ENCODE peak calls at places on chromosomes 3 and 15, in five cellular contexts. B, H, F, L and T are unnamed samples.
A peak's percentile ranks its signal among the peaks of the same experiment; 100 is the strongest.

GRCh38 chr3:139677341-139678155 is at the start of gene NMNAT3:
- DNase-seq in L (peak; percentile 91), F (no peak), H (peak; percentile 69), B (no peak), T (no peak)

GRCh38 chr3:116028157-116028556 is 404.8 kb downstream of the GAP43 start:
- DNase-seq in H (no peak), L (no peak), F (no peak), B (no peak), T (no peak)

GRCh38 chr15:65305776-65306175 is 1.3 kb downstream of the RNU5B-1 start:
- DNase-seq in F (no peak), B (no peak), L (no peak), H (no peak), T (no peak)

GRCh38 chr3:50068134-50068533 is 20.6 kb upstream of the RBM5 start:
- DNase-seq in B (no peak), F (no peak), H (no peak), L (no peak), T (no peak)

GRCh38 chr3:27633224-27633545 is 88.9 kb downstream of the EOMES start:
- DNase-seq in B (no peak), F (no peak), H (no peak), L (no peak), T (no peak)

GRCh38 chr15:66580643-66581042 is 14.8 kb upstream of the LCTL start:
- DNase-seq in F (no peak), B (no peak), H (no peak), L (no peak), T (no peak)

GRCh38 chr3:42302924-42303634 is 37.1 kb upstream of the CCK start:
- DNase-seq in L (no peak), F (no peak), H (no peak), B (peak; percentile 9), T (no peak)

GRCh38 chr3:52059781-52060180 is 3.4 kb upstream of the DUSP7 start:
- DNase-seq in H (no peak), F (no peak), B (no peak), L (no peak), T (no peak)

GRCh38 chr3:189962466-189962865 is 158.2 kb downstream of the P3H2 start:
- DNase-seq in H (no peak), F (no peak), B (no peak), L (no peak), T (no peak)

GRCh38 chr3:69585472-69585871 is 153.8 kb upstream of the MITF start:
- DNase-seq in H (no peak), F (no peak), L (no peak), B (no peak), T (no peak)

GRCh38 chr15:25054329-25054728 is 99.5 kb downstream of the SNRPN start:
- DNase-seq in B (no peak), H (peak; percentile 9), F (no peak), L (no peak), T (no peak)

GRCh38 chr3:42819351-42819965 is 10.2 kb downstream of the ACKR2 start:
- DNase-seq in B (no peak), L (peak; percentile 74), H (no peak), F (no peak), T (no peak)

GRCh38 chr3:155147588-155147987 is 67.5 kb downstream of the MME start:
- DNase-seq in F (no peak), H (no peak), B (no peak), L (no peak), T (no peak)

GRCh38 chr3:141663993-141664392 is 74.1 kb upstream of the RNF7 start:
- DNase-seq in L (peak; percentile 69), F (no peak), H (no peak), B (no peak), T (no peak)

GRCh38 chr15:42082832-42083604 is 11.3 kb downstream of the PLA2G4D start:
- DNase-seq in L (peak; percentile 46), F (no peak), B (no peak), H (no peak), T (no peak)

GRCh38 chr3:126835472-126836219 is 131.6 kb downstream of the CHCHD6 start:
- DNase-seq in H (no peak), B (no peak), F (peak; percentile 37), L (peak; percentile 72), T (peak; percentile 6)

GRCh38 chr3:52827441-52827840 is 3.0 kb downstream of the ITIH4 start:
- DNase-seq in F (no peak), L (no peak), B (no peak), H (no peak), T (no peak)

GRCh38 chr3:14357463-14357862 is 44.9 kb upstream of the SLC6A6 start:
- DNase-seq in H (no peak), B (no peak), L (no peak), F (no peak), T (no peak)

GRCh38 chr3:125212096-125212508 is 446 bp downstream of the SLC12A8 start:
- DNase-seq in F (no peak), L (no peak), B (no peak), H (no peak), T (no peak)

GRCh38 chr15:71115567-71116351 is 488 bp downstream of the THSD4 start:
- DNase-seq in F (no peak), B (no peak), L (peak; percentile 75), H (peak; percentile 40), T (no peak)

GRCh38 chr3:176514297-176514696 is 683.0 kb downstream of the TBL1XR1 start:
- DNase-seq in B (peak; percentile 25), H (no peak), F (no peak), L (no peak), T (peak; percentile 1)

GRCh38 chr15:84911879-84912660 is 27.6 kb downstream of the SLC28A1 start:
- DNase-seq in L (peak; percentile 96), B (no peak), H (peak; percentile 89), F (peak; percentile 87), T (peak; percentile 92)

GRCh38 chr3:170961616-170962400 is 53.4 kb upstream of the EIF5A2 start:
- DNase-seq in H (no peak), L (no peak), F (peak; percentile 10), B (no peak), T (peak; percentile 39)

DNA sequence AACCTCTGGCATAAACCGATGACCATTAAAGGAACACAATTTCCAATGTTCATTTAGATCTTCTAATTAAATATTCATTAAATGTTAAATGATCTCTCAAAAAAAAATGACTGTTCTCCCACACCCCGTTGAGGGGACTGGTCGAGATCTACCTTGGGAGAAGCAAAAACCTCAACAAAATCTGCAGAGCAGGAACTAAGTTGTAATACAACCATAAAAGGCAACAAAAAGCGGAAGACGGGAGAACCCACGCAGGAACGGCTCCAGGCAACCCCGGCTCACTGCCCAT is 752 bp downstream of the TERC start:
- DNase-seq in B (no peak), H (no peak), F (no peak), L (no peak), T (no peak)
- TF ChIP-seq CTCF in B (no peak), H (no peak), F (no peak), L (no peak), T (no peak)

GRCh38 chr15:60966316-60966715 is 262.8 kb downstream of the RORA start:
- DNase-seq in B (no peak), F (no peak), L (no peak), H (no peak), T (no peak)

GRCh38 chr15:60962087-60962486 is 267.0 kb downstream of the RORA start:
- DNase-seq in F (no peak), H (no peak), B (no peak), L (no peak), T (no peak)

GRCh38 chr15:60964527-60964926 is 264.6 kb downstream of the RORA start:
- DNase-seq in L (peak; percentile 63), H (peak; percentile 89), B (no peak), F (no peak), T (no peak)

GRCh38 chr15:60961541-60961940 is 267.6 kb downstream of the RORA start:
- DNase-seq in L (no peak), F (no peak), H (no peak), B (no peak), T (no peak)

GRCh38 chr15:60963557-60963956 is 265.5 kb downstream of the RORA start:
- DNase-seq in F (no peak), H (no peak), L (no peak), B (no peak), T (no peak)
- H3K4me3 ChIP-seq in F (no peak overlapping the region), H (no peak overlapping the region), L (no peak overlapping the region), B (no peak overlapping the region), T (no peak overlapping the region)

DNA sequence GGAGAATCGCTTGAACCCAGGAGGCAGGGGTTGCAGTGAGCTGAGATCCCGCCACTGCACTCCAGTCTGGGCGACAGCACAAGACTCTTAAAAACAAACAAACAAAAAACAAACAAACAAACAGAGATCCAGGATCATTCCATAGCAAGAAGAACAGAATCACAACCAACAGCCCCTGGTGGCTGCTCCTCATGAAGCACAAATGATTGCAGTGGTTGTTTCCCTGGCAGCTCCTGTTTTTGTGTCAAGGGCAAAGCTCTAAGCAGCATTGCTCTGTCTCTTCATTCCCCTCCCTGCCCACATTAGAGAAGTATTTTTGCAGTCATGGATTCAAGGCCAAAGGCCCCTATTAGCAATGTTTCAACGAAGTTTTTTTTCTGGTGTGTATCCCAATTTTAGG is 25.8 kb upstream of the BLM start:
- DNase-seq in B (no peak), L (no peak), F (no peak), H (no peak), T (no peak)
- TF ChIP-seq CTCF in B (no peak), L (no peak), F (peak; percentile 23), H (no peak), T (no peak)

GRCh38 chr3:119783255-119783654 is 1.4 kb downstream of the NR1I2 start:
- DNase-seq in H (no peak), B (no peak), L (no peak), F (no peak), T (no peak)
- H3K4me3 ChIP-seq in H (no peak overlapping the region), B (no peak overlapping the region), L (no peak overlapping the region), F (no peak overlapping the region), T (no peak overlapping the region)

DNA sequence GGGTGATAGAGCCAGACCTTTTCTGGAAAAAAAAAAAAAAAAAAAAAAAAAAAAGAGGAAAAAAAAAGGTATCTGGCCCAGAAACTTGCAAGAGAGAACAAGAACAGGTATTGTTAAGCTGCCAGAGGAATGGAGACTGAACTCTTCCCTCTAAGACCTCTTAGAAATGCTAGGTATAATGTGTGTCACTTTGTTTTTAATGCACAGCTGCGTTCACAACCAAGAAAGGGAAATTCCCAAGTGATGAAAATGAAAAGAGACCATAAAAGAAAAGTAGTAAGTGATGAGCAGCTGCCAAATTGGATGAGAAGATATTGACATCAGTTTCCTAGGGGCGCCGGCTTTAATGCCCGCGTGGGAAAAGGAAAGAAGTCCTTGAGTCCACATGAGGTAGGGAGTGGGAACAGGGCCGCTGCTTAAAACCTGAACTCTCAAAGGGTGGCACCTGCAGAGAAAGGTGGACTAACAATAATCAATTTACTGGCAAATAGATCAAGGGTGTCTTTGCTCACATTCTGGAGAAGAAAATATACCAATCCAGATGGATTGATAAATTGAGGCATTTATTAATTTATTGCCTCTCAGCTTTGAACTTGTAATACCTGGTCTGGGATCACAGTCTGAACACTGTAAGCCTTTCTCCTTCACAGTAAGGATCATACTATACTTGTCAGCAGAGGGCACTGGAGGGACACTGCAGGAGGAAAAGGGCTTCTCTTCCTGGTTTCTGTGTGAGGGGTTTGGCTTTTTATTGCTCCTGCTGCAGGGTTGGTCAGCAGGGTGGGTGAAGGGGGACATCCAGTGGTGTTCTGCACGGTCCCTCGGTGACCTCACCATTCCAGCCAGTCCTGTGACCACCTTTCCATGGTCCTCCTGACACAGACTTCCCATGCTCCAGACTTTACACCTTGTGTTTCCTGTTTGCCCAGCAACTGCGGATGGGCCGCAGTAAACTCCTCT is 131.6 kb downstream of the AQP9 start:
- DNase-seq in L (no peak), F (peak; percentile 30), B (peak; percentile 58), H (no peak), T (no peak)
- TF ChIP-seq CTCF in L (peak; percentile 42), F (peak; percentile 92), B (peak; percentile 80), H (peak; percentile 57), T (peak; percentile 93)